ENCODE peak calls at places on chromosome 6, in nine cellular contexts. I is Ammon's horn, Q is NCI-H345, N is breast epithelium, W is endothelial cell, B is GM04504, R is T-helper 9 cell, A is astrocyte, K is NCI-H2171 treated with DMSO at 0.1 percent for 48 hours. V is an unnamed sample.

GRCh38 chr6:41503841-41504525 is 42.2 kb upstream of the FOXP4 start:
- DNase-seq in W (peak; percentile 26), K (no peak), B (no peak), Q (peak; percentile 33), R (no peak), N (peak; percentile 36), I (no peak), A (peak; percentile 77), V (no peak)

GRCh38 chr6:2956930-2957329 is 14.4 kb downstream of the SERPINB6 start:
- DNase-seq in W (no peak), R (no peak), B (no peak), Q (no peak), N (no peak), K (no peak), I (no peak), A (no peak), V (no peak)

GRCh38 chr6:81562169-81562568 is 190.3 kb downstream of the TENT5A start:
- DNase-seq in Q (no peak), R (no peak), B (peak; percentile 42), N (no peak), K (no peak), W (no peak), A (peak; percentile 89), I (no peak), V (no peak)

GRCh38 chr6:6972456-6972855 is 135.3 kb upstream of the RREB1 start:
- DNase-seq in R (no peak), K (no peak), Q (no peak), A (peak; percentile 89), I (no peak), B (no peak), W (no peak), N (no peak), V (no peak)

GRCh38 chr6:70709826-70710225 is 42.1 kb downstream of the SMAP1 start:
- DNase-seq in R (no peak), N (no peak), Q (no peak), A (peak; percentile 78), I (no peak), B (peak; percentile 24), W (no peak), K (no peak), V (no peak)

GRCh38 chr6:169845426-169846285 is 94.2 kb downstream of the ERMARD start:
- DNase-seq in B (no peak), W (no peak), A (no peak), Q (peak; percentile 20), N (no peak), R (no peak), I (no peak), K (no peak), V (no peak)

GRCh38 chr6:107670792-107671199 is 153.3 kb downstream of the SCML4 start:
- DNase-seq in I (peak; percentile 84), W (peak; percentile 63), Q (no peak), B (no peak), K (no peak), R (no peak), A (peak; percentile 31), N (no peak), V (no peak)

GRCh38 chr6:21846541-21847451 is 253.2 kb downstream of the SOX4 start:
- DNase-seq in N (no peak), I (no peak), B (no peak), R (no peak), A (peak; percentile 36), Q (peak; percentile 91), W (peak; percentile 26), K (peak; percentile 80), V (no peak)

GRCh38 chr6:14276667-14277404 is 159.3 kb downstream of the CD83 start:
- DNase-seq in A (peak; percentile 54), R (no peak), N (no peak), W (no peak), B (no peak), K (no peak), Q (no peak), I (peak; percentile 57), V (peak; percentile 50)

GRCh38 chr6:142844065-142844755 is 100.8 kb downstream of the HIVEP2 start:
- DNase-seq in N (no peak), R (no peak), A (no peak), K (no peak), Q (no peak), B (no peak), I (no peak), W (no peak), V (no peak)

GRCh38 chr6:107550241-107550840 is 60.4 kb downstream of the SOBP start:
- DNase-seq in R (no peak), I (peak; percentile 67), A (no peak), B (no peak), W (no peak), Q (peak; percentile 82), K (no peak), N (no peak), V (no peak)

GRCh38 chr6:45082091-45082490 is 246.0 kb upstream of the RUNX2 start:
- DNase-seq in K (no peak), I (no peak), A (no peak), Q (no peak), B (no peak), W (no peak), R (no peak), N (no peak), V (no peak)

GRCh38 chr6:83867527-83868161 is 8.2 kb downstream of the CYB5R4 start:
- DNase-seq in K (peak; percentile 35), Q (no peak), I (peak; percentile 31), B (peak; percentile 95), N (no peak), R (no peak), W (no peak), A (peak; percentile 95), V (no peak)

GRCh38 chr6:114342826-114343781 is at the start of gene HS3ST5:
- DNase-seq in R (no peak), B (no peak), K (peak; percentile 95), A (peak; percentile 10), W (peak; percentile 80), Q (no peak), N (no peak), I (peak; percentile 84), V (no peak)

GRCh38 chr6:16961577-16961976 is 140.3 kb upstream of the STMND1 start:
- DNase-seq in A (peak; percentile 59), B (no peak), I (no peak), N (no peak), Q (no peak), K (no peak), W (no peak), R (no peak), V (no peak)

GRCh38 chr6:150142657-150143501 is at the start of gene PPP1R14C:
- DNase-seq in B (no peak), Q (peak; percentile 79), A (peak; percentile 23), I (peak; percentile 61), N (no peak), K (peak; percentile 62), R (no peak), W (peak; percentile 44), V (no peak)

GRCh38 chr6:40532349-40533028 is 54.7 kb downstream of the LRFN2 start:
- DNase-seq in R (no peak), N (no peak), A (no peak), B (no peak), Q (no peak), W (no peak), K (no peak), I (no peak), V (no peak)

GRCh38 chr6:18536693-18537092 is 149.5 kb downstream of the RNF144B start:
- DNase-seq in K (no peak), I (peak; percentile 26), N (no peak), A (no peak), W (no peak), R (no peak), B (no peak), Q (peak; percentile 7), V (no peak)

GRCh38 chr6:44396968-44397367 is 9.5 kb downstream of the CDC5L start:
- DNase-seq in I (peak; percentile 29), N (no peak), W (no peak), K (no peak), Q (no peak), B (no peak), R (no peak), A (no peak), V (no peak)

GRCh38 chr6:110816677-110817076 is 1.4 kb upstream of the CDK19 start:
- DNase-seq in W (no peak), B (no peak), R (no peak), A (no peak), I (no peak), K (no peak), Q (no peak), N (no peak), V (peak; percentile 7)

GRCh38 chr6:136326038-136326561 is 36.5 kb upstream of the BCLAF1 start:
- DNase-seq in B (no peak), I (peak; percentile 61), Q (peak; percentile 82), N (no peak), K (peak; percentile 61), W (no peak), A (peak; percentile 25), R (no peak), V (no peak)

GRCh38 chr6:6737666-6738065 is 149.1 kb downstream of the LY86 start:
- DNase-seq in Q (no peak), N (no peak), K (no peak), R (no peak), B (no peak), I (no peak), A (no peak), W (no peak), V (no peak)

GRCh38 chr6:16337280-16337975 is 99.0 kb downstream of the GMPR start:
- DNase-seq in N (peak; percentile 80), W (no peak), Q (no peak), R (no peak), B (peak; percentile 98), A (peak; percentile 90), K (peak; percentile 65), I (peak; percentile 56), V (no peak)

GRCh38 chr6:37303891-37304503 is 46.1 kb upstream of the TMEM217 start:
- DNase-seq in K (peak; percentile 47), R (no peak), B (no peak), Q (no peak), N (no peak), A (peak; percentile 29), I (peak; percentile 61), W (peak; percentile 8), V (no peak)

GRCh38 chr6:22025468-22026159 is 271.2 kb downstream of the PRL start:
- DNase-seq in I (peak; percentile 57), A (peak; percentile 99), Q (no peak), W (peak; percentile 35), N (no peak), R (no peak), K (no peak), B (peak; percentile 19), V (peak; percentile 4)